ENCODE peak calls at places on chromosomes 13 and 19, in nine cellular contexts. A is cardiac muscle cell; Q is AG04450; W is lower lobe of right lung; S is upper lobe of right lung; M is astrocyte of the cerebellum; Y is activated naive CD4-positive, alpha-beta T cell treated with Interleukin-2 at 50 U/mL for 16 hours; J is glutamatergic neuron; O is stimulated activated CD4-positive, alpha-beta T cell treated with anti-CD3 and anti-CD28 coated beads, Interleukin-15, amount 100 ng/mL, for 1 hour. D is an unnamed sample.

GRCh38 chr19:42421101-42421500 is 6.1 kb downstream of the LIPE start:
- DNase-seq in A (no peak), Q (no peak), W (no peak), S (no peak), M (no peak), Y (no peak), J (no peak), O (no peak), D (no peak)

GRCh38 chr13:113114511-113115362 is 7.9 kb upstream of the F10 start:
- DNase-seq in A (no peak), Q (no peak), W (peak), S (no peak), M (no peak), Y (no peak), J (no peak), O (no peak), D (no peak)

GRCh38 chr19:38735257-38735686 is 9.0 kb downstream of the CAPN12 start:
- DNase-seq in A (no peak), Q (no peak), W (peak), S (peak), M (no peak), Y (peak), J (no peak), O (no peak), D (no peak)

GRCh38 chr19:19613456-19613855 is 5.0 kb downstream of the PBX4 start:
- DNase-seq in A (no peak), Q (no peak), W (no peak), S (no peak), M (no peak), Y (no peak), J (no peak), O (no peak), D (no peak)

GRCh38 chr13:25668345-25668744 is 296.6 kb downstream of the ATP8A2 start:
- DNase-seq in A (no peak), Q (no peak), W (no peak), S (no peak), M (no peak), Y (no peak), J (no peak), O (no peak), D (no peak)

GRCh38 chr19:18733196-18733647 is 49.7 kb downstream of the CRTC1 start:
- DNase-seq in A (peak), Q (peak), W (no peak), S (no peak), M (peak), Y (no peak), J (peak), O (no peak), D (no peak)

GRCh38 chr13:46726347-46726746 is 70.6 kb downstream of the ESD start:
- DNase-seq in A (no peak), Q (no peak), W (no peak), S (no peak), M (no peak), Y (no peak), J (no peak), O (no peak), D (no peak)

GRCh38 chr13:85406269-85406975 is 392.8 kb downstream of the SLITRK6 start:
- DNase-seq in A (no peak), Q (no peak), W (no peak), S (no peak), M (no peak), Y (no peak), J (no peak), O (no peak), D (no peak)

GRCh38 chr19:2208975-2209374 is 27.2 kb downstream of the PLEKHJ1 start:
- DNase-seq in A (no peak), Q (no peak), W (no peak), S (no peak), M (no peak), Y (no peak), J (no peak), O (no peak), D (no peak)

GRCh38 chr19:49473868-49474544 is at the start of gene FLT3LG:
- DNase-seq in A (peak), Q (no peak), W (peak), S (peak), M (no peak), Y (peak), J (peak), O (peak), D (no peak)

GRCh38 chr19:34990578-34991192 is 9.4 kb upstream of the GRAMD1A start:
- DNase-seq in A (no peak), Q (no peak), W (peak), S (no peak), M (no peak), Y (peak), J (no peak), O (no peak), D (no peak)

GRCh38 chr19:41802770-41803169 is 6.4 kb downstream of the CEACAM3 start:
- DNase-seq in A (no peak), Q (no peak), W (no peak), S (no peak), M (no peak), Y (no peak), J (no peak), O (no peak), D (no peak)

D was measured in SW 1271.